ENCODE peak calls at places on chromosome 13, in seven cellular contexts. K is uterus; D is IMR-90; Z is CD4-positive, alpha-beta T cell; J is lung; M is HL-60; E is HFF-Myc. G is an unnamed sample.

GRCh38 chr13:40193290-40194203 is 472.9 kb downstream of the FOXO1 start:
- DNase-seq in K (peak), D (no peak), Z (no peak), J (no peak), M (no peak), E (no peak), G (no peak)

GRCh38 chr13:98386632-98387031 is 190.3 kb downstream of the STK24 start:
- DNase-seq in K (no peak), D (no peak), Z (no peak), J (no peak), M (no peak), E (no peak), G (no peak)

GRCh38 chr13:77325371-77325941 is 1.4 kb downstream of the MYCBP2 start:
- DNase-seq in K (no peak), D (no peak), Z (no peak), J (no peak), M (no peak), E (no peak), G (no peak)

GRCh38 chr13:69793803-69794453 is 313.7 kb upstream of the ATXN8OS start:
- DNase-seq in K (no peak), D (no peak), Z (no peak), J (no peak), M (no peak), E (no peak), G (no peak)

GRCh38 chr13:44301639-44302015 is 72.0 kb upstream of the SERP2 start:
- DNase-seq in K (no peak), D (no peak), Z (no peak), J (no peak), M (no peak), E (no peak), G (no peak)

GRCh38 chr13:102779426-102780159 is 6.0 kb upstream of the TEX30 start:
- DNase-seq in K (no peak), D (no peak), Z (no peak), J (no peak), M (peak), E (no peak), G (no peak)

GRCh38 chr13:102620512-102620911 is 23.7 kb downstream of the TPP2 start:
- DNase-seq in K (no peak), D (no peak), Z (no peak), J (no peak), M (no peak), E (no peak), G (no peak)

GRCh38 chr13:107681611-107682010 is 533.7 kb downstream of the LIG4 start:
- DNase-seq in K (no peak), D (no peak), Z (no peak), J (no peak), M (no peak), E (no peak), G (no peak)

GRCh38 chr13:67094078-67094477 is 136.1 kb downstream of the PCDH9 start:
- DNase-seq in K (no peak), D (no peak), Z (no peak), J (no peak), M (no peak), E (no peak), G (no peak)

GRCh38 chr13:27638521-27638920 is 16.8 kb downstream of the POLR1D start:
- DNase-seq in K (peak), D (peak), Z (no peak), J (no peak), M (no peak), E (no peak), G (no peak)

GRCh38 chr13:106610511-106610910 is 42.6 kb upstream of the ARGLU1 start:
- DNase-seq in K (no peak), D (peak), Z (no peak), J (no peak), M (no peak), E (no peak), G (no peak)

GRCh38 chr13:21297452-21297851 is 121.0 kb downstream of the MRPL57 start:
- DNase-seq in K (no peak), D (no peak), Z (no peak), J (no peak), M (peak), E (no peak), G (no peak)

GRCh38 chr13:73924607-73925006 is 209.6 kb downstream of the KLF12 start:
- DNase-seq in K (no peak), D (no peak), Z (no peak), J (no peak), M (no peak), E (no peak), G (no peak)

GRCh38 chr13:112877066-112877465 is 91.9 kb upstream of the MCF2L start:
- DNase-seq in K (no peak), D (no peak), Z (no peak), J (no peak), M (no peak), E (no peak), G (no peak)

GRCh38 chr13:96020155-96020575 is 33.0 kb downstream of the UGGT2 start:
- DNase-seq in K (no peak), D (peak), Z (no peak), J (no peak), M (peak), E (peak), G (no peak)

GRCh38 chr13:59176775-59177174 is 987.0 kb downstream of the DIAPH3 start:
- DNase-seq in K (no peak), D (no peak), Z (no peak), J (no peak), M (peak), E (no peak), G (no peak)
- TF ChIP-seq CTCF in K (no peak), D (peak), Z (no peak), J (no peak), M (no peak), E (no peak), G (no peak)

GRCh38 chr13:90732049-90732448 is 615.4 kb upstream of the MIR17HG start:
- DNase-seq in K (no peak), D (no peak), Z (no peak), J (no peak), M (peak), E (no peak), G (no peak)
- TF ChIP-seq CTCF in K (no peak), D (no peak), Z (no peak), J (no peak), M (no peak), E (no peak), G (no peak)

GRCh38 chr13:110463876-110464510 is 97.5 kb downstream of the RAB20 start:
- DNase-seq in K (no peak), D (peak), Z (no peak), J (no peak), M (no peak), E (no peak), G (peak)

GRCh38 chr13:110464547-110465343 is 96.8 kb downstream of the RAB20 start:
- DNase-seq in K (no peak), D (no peak), Z (no peak), J (no peak), M (no peak), E (no peak), G (peak)

GRCh38 chr13:110458594-110459365 is 102.7 kb downstream of the RAB20 start:
- DNase-seq in K (no peak), D (no peak), Z (no peak), J (no peak), M (no peak), E (no peak), G (no peak)

GRCh38 chr13:110465696-110466095 is 95.8 kb downstream of the RAB20 start:
- DNase-seq in K (no peak), D (no peak), Z (no peak), J (no peak), M (no peak), E (no peak), G (no peak)

GRCh38 chr13:110462091-110462490 is 99.4 kb downstream of the RAB20 start:
- DNase-seq in K (no peak), D (no peak), Z (no peak), J (no peak), M (no peak), E (no peak), G (no peak)
- TF ChIP-seq CTCF in K (no peak), D (no peak), Z (no peak), J (no peak), M (no peak), E (no peak), G (no peak)

DNA sequence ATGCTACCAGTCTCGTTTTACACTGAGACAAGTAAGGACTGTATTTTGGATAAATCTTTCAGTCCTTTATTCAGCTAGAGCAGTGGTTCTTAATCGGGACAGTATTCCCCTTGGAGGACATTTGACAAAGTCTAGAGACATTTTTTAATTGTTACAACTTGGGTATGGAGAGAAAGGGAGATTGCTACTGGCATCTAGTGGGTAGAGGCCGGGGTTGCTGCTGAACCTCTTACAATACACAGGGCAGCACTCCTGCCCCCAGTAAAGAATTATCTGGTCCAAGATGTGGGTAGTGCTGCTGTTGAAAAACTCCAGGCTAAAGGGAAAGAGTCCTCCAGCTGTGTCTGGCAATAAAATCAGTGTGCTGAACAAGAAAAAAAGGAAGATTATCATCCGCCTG is 334.8 kb downstream of the SLC7A1 start:
- DNase-seq in K (no peak), D (no peak), Z (no peak), J (no peak), M (no peak), E (no peak), G (no peak)
- TF ChIP-seq CTCF in K (no peak), D (no peak), Z (no peak), J (no peak), M (no peak), E (no peak), G (no peak)

DNA sequence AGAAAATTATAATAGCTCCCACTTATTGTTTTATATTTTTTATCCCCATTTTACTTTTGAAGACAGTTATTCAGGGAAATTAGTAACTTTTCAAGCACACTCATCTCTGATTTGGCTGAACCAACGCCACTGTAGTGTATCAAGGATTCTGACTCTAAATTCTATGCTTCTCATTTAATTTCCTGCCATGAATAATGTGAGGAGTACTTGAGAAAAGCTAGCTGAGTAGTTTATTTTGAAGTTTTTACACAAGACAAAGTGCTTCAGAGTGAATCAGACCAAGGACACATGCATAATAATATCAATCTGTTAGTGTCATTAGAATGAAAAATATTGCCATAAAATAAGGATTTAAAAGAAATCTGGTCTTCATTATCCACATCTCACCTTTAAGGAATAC is 329.9 kb downstream of the SLITRK6 start:
- DNase-seq in K (no peak), D (no peak), Z (no peak), J (no peak), M (no peak), E (no peak), G (no peak)
- TF ChIP-seq CTCF in K (no peak), D (no peak), Z (no peak), J (no peak), M (no peak), E (no peak), G (no peak)

GRCh38 chr13:30616927-30617314 is 799 bp upstream of the USPL1 start:
- DNase-seq in K (peak), D (peak), Z (peak), J (peak), M (peak), E (peak), G (peak)
- TF ChIP-seq CTCF in K (peak), D (no peak), Z (no peak), J (no peak), M (no peak), E (no peak), G (no peak)

DNA sequence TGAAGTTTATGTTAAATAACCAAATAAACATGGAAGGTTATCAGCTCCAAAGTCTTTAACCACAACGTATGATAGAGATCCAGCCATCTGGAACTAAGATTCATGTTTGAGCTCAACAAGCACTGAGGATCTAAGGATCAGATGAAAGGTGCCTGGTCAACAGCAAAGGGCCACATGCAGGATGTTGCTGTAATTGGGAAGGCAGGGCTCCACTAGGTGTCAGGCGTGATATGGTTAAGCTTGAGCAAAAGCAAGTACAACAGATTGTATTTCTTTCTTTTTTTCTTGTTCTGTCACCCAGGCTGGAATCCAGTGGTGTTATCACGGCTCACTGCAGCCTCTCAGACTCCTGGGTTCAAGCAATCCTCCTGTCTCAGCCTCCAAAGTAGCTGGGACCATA is 12.0 kb downstream of the EBPL start:
- DNase-seq in K (no peak), D (peak), Z (no peak), J (no peak), M (peak), E (no peak), G (no peak)
- TF ChIP-seq CTCF in K (no peak), D (peak), Z (no peak), J (no peak), M (no peak), E (peak), G (no peak)

DNA sequence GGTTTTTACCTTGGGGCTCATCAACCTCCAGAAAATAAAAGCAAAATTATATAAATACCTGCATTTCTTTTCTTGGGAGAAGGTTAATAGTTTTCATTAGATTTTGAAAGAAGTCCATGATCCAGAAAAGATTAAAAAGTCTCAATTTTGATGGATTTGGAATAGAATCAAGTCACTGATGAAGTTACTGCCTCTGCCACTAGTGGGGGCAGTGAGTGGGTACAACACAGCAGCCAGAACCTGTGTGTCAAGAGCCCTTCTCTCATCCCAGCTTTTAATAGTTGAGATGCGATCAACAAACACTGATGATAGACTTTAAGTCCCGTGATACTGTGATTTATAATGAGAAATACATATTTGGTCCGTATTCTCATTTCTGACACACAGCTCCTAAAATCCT is 686.7 kb downstream of the DIAPH3 start:
- DNase-seq in K (no peak), D (no peak), Z (no peak), J (no peak), M (no peak), E (no peak), G (no peak)
- TF ChIP-seq CTCF in K (no peak), D (peak), Z (no peak), J (no peak), M (peak), E (peak), G (no peak)

DNA sequence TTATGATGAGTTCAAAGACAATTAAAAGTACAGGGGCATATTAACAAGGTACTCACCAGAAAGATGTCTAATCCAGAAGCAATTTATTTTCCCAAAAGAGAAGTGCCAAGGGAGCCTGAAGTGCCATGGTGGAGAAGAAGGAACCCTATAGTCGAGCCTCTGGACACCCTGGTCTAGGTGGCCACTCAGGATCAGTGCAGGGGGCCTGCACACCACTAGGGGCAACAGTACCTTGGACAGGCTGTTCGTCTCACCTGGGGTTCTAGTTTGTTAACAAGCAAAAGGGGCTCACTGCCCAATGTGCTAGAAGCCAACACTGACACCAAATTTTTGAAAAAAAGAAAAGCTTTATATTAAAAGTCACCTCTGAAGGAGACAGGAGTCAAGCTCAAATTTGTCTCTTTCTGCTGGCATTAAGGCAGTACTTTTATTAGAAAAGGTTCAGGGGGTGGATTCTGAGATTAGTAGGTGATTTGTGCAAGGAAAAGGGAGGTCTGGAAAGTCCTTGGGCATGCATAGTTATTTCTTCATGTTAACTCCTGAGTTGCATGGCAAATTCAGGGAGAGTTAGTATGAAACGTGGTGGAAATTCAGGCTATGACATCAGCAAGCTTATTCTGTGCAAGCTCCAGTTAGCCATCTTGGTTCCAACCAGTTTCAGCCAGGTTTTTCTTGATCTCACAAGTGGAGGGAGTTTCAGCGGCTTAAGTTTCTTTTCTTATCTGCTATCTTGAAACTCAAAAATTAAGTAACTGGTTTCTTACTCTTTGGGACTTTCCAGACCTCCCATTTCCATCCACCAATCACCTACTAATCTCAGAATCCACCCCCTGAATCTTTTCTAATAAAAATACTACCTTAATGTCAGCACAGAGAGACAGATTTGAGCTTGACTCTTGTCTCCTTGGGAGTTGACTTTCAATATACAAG is 884 bp upstream of the CBY2 start:
- DNase-seq in K (no peak), D (no peak), Z (no peak), J (no peak), M (no peak), E (no peak), G (no peak)
- TF ChIP-seq CTCF in K (no peak), D (no peak), Z (no peak), J (no peak), M (no peak), E (no peak), G (no peak)

DNA sequence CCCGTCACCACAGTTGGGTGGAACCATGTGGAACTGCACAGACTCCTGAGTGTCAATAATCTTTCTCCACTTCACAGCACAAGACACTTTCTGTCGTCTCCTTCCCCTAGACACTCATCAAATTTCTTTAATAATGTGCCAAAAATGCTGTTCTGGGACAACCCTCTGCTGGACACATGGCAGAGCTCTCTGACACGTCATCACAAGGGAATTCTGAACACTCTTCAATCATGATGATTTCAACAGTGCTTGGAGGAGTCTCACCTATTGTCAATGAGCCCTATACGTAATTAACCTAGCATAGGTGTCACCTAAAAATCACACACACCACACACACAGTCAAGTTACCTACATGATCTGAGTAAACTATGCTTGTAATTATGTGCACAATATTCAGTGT is 141.3 kb downstream of the STOML3 start:
- DNase-seq in K (no peak), D (no peak), Z (no peak), J (no peak), M (no peak), E (no peak), G (no peak)
- TF ChIP-seq CTCF in K (no peak), D (no peak), Z (no peak), J (no peak), M (no peak), E (no peak), G (no peak)

G was measured in CD14-positive monocyte.